ENCODE peak calls at places on chromosomes 1 and 21, in ten cellular contexts. One of them, this sample, is unnamed.
A peak's percentile ranks its signal among the peaks of the same experiment; 100 is the strongest.

GRCh38 chr21:34612557-34612956 is 2.4 kb downstream of the RCAN1 start:
- DNase-seq in heart left ventricle: no peak
- DNase-seq in A549: no peak
- DNase-seq in H54: no peak
- DNase-seq in Peyer's patch: no peak
- DNase-seq in adrenal gland: no peak
- DNase-seq in prostate gland: no peak
- DNase-seq in IMR-90: no peak
- DNase-seq in esophagus squamous epithelium: no peak
- DNase-seq in uterus: no peak
- DNase-seq in this sample: no peak

GRCh38 chr1:185686996-185687778 is 47.0 kb upstream of the HMCN1 start:
- DNase-seq in prostate gland: no peak
- DNase-seq in Peyer's patch: no peak
- DNase-seq in H54: no peak
- DNase-seq in adrenal gland: no peak
- DNase-seq in esophagus squamous epithelium: no peak
- DNase-seq in A549: no peak
- DNase-seq in uterus: no peak
- DNase-seq in IMR-90: no peak
- DNase-seq in heart left ventricle: no peak
- DNase-seq in this sample: no peak

GRCh38 chr1:172292840-172293239 is 127.6 kb upstream of the C1orf105 start:
- DNase-seq in prostate gland: no peak
- DNase-seq in IMR-90: no peak
- DNase-seq in H54: no peak
- DNase-seq in heart left ventricle: no peak
- DNase-seq in uterus: no peak
- DNase-seq in Peyer's patch: no peak
- DNase-seq in adrenal gland: no peak
- DNase-seq in esophagus squamous epithelium: no peak
- DNase-seq in A549: no peak
- DNase-seq in this sample: no peak

GRCh38 chr1:39294531-39294930 is 90.0 kb downstream of the MACF1 start:
- DNase-seq in Peyer's patch: no peak
- DNase-seq in A549: no peak
- DNase-seq in uterus: no peak
- DNase-seq in heart left ventricle: no peak
- DNase-seq in esophagus squamous epithelium: no peak
- DNase-seq in H54: no peak
- DNase-seq in adrenal gland: no peak
- DNase-seq in prostate gland: no peak
- DNase-seq in IMR-90: peak; percentile 52
- DNase-seq in this sample: no peak

GRCh38 chr1:63746129-63746864 is 27.5 kb upstream of the ROR1 start:
- DNase-seq in uterus: no peak
- DNase-seq in Peyer's patch: no peak
- DNase-seq in H54: peak; percentile 26
- DNase-seq in A549: peak; percentile 55
- DNase-seq in adrenal gland: no peak
- DNase-seq in esophagus squamous epithelium: no peak
- DNase-seq in IMR-90: peak; percentile 95
- DNase-seq in prostate gland: no peak
- DNase-seq in heart left ventricle: no peak
- DNase-seq in this sample: no peak

GRCh38 chr1:100469578-100469977 is 68.4 kb upstream of the GPR88 start:
- DNase-seq in adrenal gland: no peak
- DNase-seq in heart left ventricle: no peak
- DNase-seq in esophagus squamous epithelium: no peak
- DNase-seq in IMR-90: no peak
- DNase-seq in H54: no peak
- DNase-seq in uterus: no peak
- DNase-seq in A549: no peak
- DNase-seq in Peyer's patch: no peak
- DNase-seq in prostate gland: no peak
- DNase-seq in this sample: no peak

GRCh38 chr1:169585184-169585583 is 1.1 kb downstream of the F5 start:
- DNase-seq in uterus: no peak
- DNase-seq in prostate gland: no peak
- DNase-seq in esophagus squamous epithelium: no peak
- DNase-seq in IMR-90: no peak
- DNase-seq in adrenal gland: no peak
- DNase-seq in heart left ventricle: no peak
- DNase-seq in Peyer's patch: no peak
- DNase-seq in A549: no peak
- DNase-seq in H54: no peak
- DNase-seq in this sample: no peak

GRCh38 chr1:6496360-6496704 is 4.9 kb upstream of the PLEKHG5 start:
- DNase-seq in esophagus squamous epithelium: no peak
- DNase-seq in uterus: no peak
- DNase-seq in IMR-90: no peak
- DNase-seq in Peyer's patch: no peak
- DNase-seq in heart left ventricle: no peak
- DNase-seq in A549: no peak
- DNase-seq in prostate gland: no peak
- DNase-seq in adrenal gland: no peak
- DNase-seq in H54: no peak
- DNase-seq in this sample: no peak

GRCh38 chr1:27349784-27350672 is 8.2 kb downstream of the SYTL1 start:
- DNase-seq in Peyer's patch: peak; percentile 74
- DNase-seq in heart left ventricle: peak; percentile 73
- DNase-seq in uterus: peak; percentile 65
- DNase-seq in prostate gland: peak; percentile 73
- DNase-seq in A549: peak; percentile 80
- DNase-seq in H54: no peak
- DNase-seq in IMR-90: peak; percentile 60
- DNase-seq in adrenal gland: peak; percentile 64
- DNase-seq in esophagus squamous epithelium: no peak
- DNase-seq in this sample: no peak

GRCh38 chr1:216310776-216311175 is 112.5 kb downstream of the USH2A start:
- DNase-seq in IMR-90: peak; percentile 50
- DNase-seq in adrenal gland: peak; percentile 27
- DNase-seq in esophagus squamous epithelium: no peak
- DNase-seq in A549: peak; percentile 26
- DNase-seq in uterus: no peak
- DNase-seq in prostate gland: no peak
- DNase-seq in Peyer's patch: peak; percentile 54
- DNase-seq in heart left ventricle: no peak
- DNase-seq in H54: peak; percentile 4
- DNase-seq in this sample: peak; percentile 37

GRCh38 chr1:178953034-178953433 is 72.7 kb upstream of the FAM20B start:
- DNase-seq in prostate gland: no peak
- DNase-seq in adrenal gland: no peak
- DNase-seq in H54: no peak
- DNase-seq in heart left ventricle: no peak
- DNase-seq in IMR-90: no peak
- DNase-seq in esophagus squamous epithelium: no peak
- DNase-seq in A549: no peak
- DNase-seq in Peyer's patch: no peak
- DNase-seq in uterus: peak; percentile 64
- DNase-seq in this sample: no peak

GRCh38 chr1:220123889-220124288 is 30.0 kb downstream of the IARS2 start:
- DNase-seq in adrenal gland: no peak
- DNase-seq in prostate gland: no peak
- DNase-seq in uterus: no peak
- DNase-seq in heart left ventricle: no peak
- DNase-seq in IMR-90: no peak
- DNase-seq in A549: peak; percentile 30
- DNase-seq in esophagus squamous epithelium: no peak
- DNase-seq in Peyer's patch: no peak
- DNase-seq in H54: no peak
- DNase-seq in this sample: peak; percentile 41

GRCh38 chr1:1069061-1069710 is 4.9 kb downstream of the RNF223 start:
- DNase-seq in heart left ventricle: peak; percentile 66
- DNase-seq in IMR-90: peak; percentile 40
- DNase-seq in prostate gland: peak; percentile 85
- DNase-seq in A549: peak; percentile 81
- DNase-seq in H54: no peak
- DNase-seq in adrenal gland: peak; percentile 82
- DNase-seq in esophagus squamous epithelium: no peak
- DNase-seq in uterus: peak; percentile 63
- DNase-seq in Peyer's patch: peak; percentile 93
- DNase-seq in this sample: peak; percentile 90

GRCh38 chr1:11078631-11079030 is 18.8 kb upstream of the SRM start:
- DNase-seq in IMR-90: peak; percentile 60
- DNase-seq in adrenal gland: peak; percentile 44
- DNase-seq in uterus: no peak
- DNase-seq in esophagus squamous epithelium: no peak
- DNase-seq in H54: no peak
- DNase-seq in A549: no peak
- DNase-seq in Peyer's patch: no peak
- DNase-seq in prostate gland: no peak
- DNase-seq in heart left ventricle: no peak
- DNase-seq in this sample: no peak

GRCh38 chr1:179825798-179826460 is 51.7 kb downstream of the TOR1AIP2 start:
- DNase-seq in Peyer's patch: peak; percentile 31
- DNase-seq in heart left ventricle: no peak
- DNase-seq in prostate gland: no peak
- DNase-seq in IMR-90: no peak
- DNase-seq in H54: no peak
- DNase-seq in adrenal gland: no peak
- DNase-seq in A549: no peak
- DNase-seq in uterus: no peak
- DNase-seq in esophagus squamous epithelium: no peak
- DNase-seq in this sample: no peak

GRCh38 chr21:31731112-31731801 is 661 bp downstream of the SCAF4 start:
- DNase-seq in H54: no peak
- DNase-seq in prostate gland: peak; percentile 35
- DNase-seq in A549: no peak
- DNase-seq in uterus: peak; percentile 38
- DNase-seq in adrenal gland: peak; percentile 58
- DNase-seq in heart left ventricle: peak; percentile 43
- DNase-seq in IMR-90: no peak
- DNase-seq in Peyer's patch: peak; percentile 86
- DNase-seq in esophagus squamous epithelium: no peak
- DNase-seq in this sample: peak; percentile 78
- TF ChIP-seq POLR2A in H54: no peak
- TF ChIP-seq POLR2A in prostate gland: no peak
- TF ChIP-seq POLR2A in A549: no peak
- TF ChIP-seq POLR2A in uterus: no peak
- TF ChIP-seq POLR2A in adrenal gland: no peak
- TF ChIP-seq POLR2A in heart left ventricle: no peak
- TF ChIP-seq POLR2A in IMR-90: no peak
- TF ChIP-seq POLR2A in Peyer's patch: no peak
- TF ChIP-seq POLR2A in esophagus squamous epithelium: no peak
- TF ChIP-seq POLR2A in this sample: no peak

GRCh38 chr1:155000725-155001437 is 1.7 kb upstream of the ZBTB7B start:
- DNase-seq in prostate gland: peak; percentile 97
- DNase-seq in Peyer's patch: peak; percentile 96
- DNase-seq in esophagus squamous epithelium: no peak
- DNase-seq in adrenal gland: peak; percentile 94
- DNase-seq in heart left ventricle: peak; percentile 90
- DNase-seq in IMR-90: peak; percentile 77
- DNase-seq in A549: peak; percentile 94
- DNase-seq in uterus: peak; percentile 87
- DNase-seq in H54: peak; percentile 82
- DNase-seq in this sample: peak; percentile 89
- TF ChIP-seq POLR2A in prostate gland: peak; percentile 86
- TF ChIP-seq POLR2A in Peyer's patch: peak; percentile 95
- TF ChIP-seq POLR2A in esophagus squamous epithelium: peak; percentile 77
- TF ChIP-seq POLR2A in adrenal gland: peak; percentile 95
- TF ChIP-seq POLR2A in heart left ventricle: peak; percentile 24
- TF ChIP-seq POLR2A in IMR-90: no peak
- TF ChIP-seq POLR2A in A549: no peak
- TF ChIP-seq POLR2A in uterus: peak; percentile 88
- TF ChIP-seq POLR2A in H54: no peak
- TF ChIP-seq POLR2A in this sample: peak; percentile 68

DNA sequence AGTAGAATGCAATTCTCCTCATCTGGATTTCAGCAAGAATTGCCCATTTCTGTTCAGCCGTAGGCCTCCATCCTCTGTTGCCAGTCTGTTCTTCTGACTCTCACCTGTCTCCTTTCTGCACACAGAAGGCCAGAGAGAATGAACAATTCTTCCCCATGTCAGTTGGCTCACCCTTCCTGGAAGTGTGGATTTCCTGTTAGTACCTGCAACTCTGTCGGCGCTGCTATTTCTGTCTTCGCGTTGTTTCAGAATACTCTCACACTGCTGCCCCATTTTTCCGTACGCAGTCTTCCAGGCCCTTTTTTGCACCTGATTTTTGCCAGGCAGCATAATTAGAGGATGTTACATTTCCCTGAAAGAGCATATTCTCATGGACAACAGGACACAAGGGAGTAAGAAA is 200.7 kb downstream of the FGGY start:
- DNase-seq in uterus: no peak
- DNase-seq in A549: no peak
- DNase-seq in prostate gland: no peak
- DNase-seq in esophagus squamous epithelium: no peak
- DNase-seq in IMR-90: no peak
- DNase-seq in adrenal gland: no peak
- DNase-seq in Peyer's patch: no peak
- DNase-seq in H54: no peak
- DNase-seq in heart left ventricle: no peak
- DNase-seq in this sample: no peak
- TF ChIP-seq POLR2A in uterus: no peak
- TF ChIP-seq POLR2A in A549: no peak
- TF ChIP-seq POLR2A in prostate gland: no peak
- TF ChIP-seq POLR2A in esophagus squamous epithelium: no peak
- TF ChIP-seq POLR2A in IMR-90: no peak
- TF ChIP-seq POLR2A in adrenal gland: no peak
- TF ChIP-seq POLR2A in Peyer's patch: no peak
- TF ChIP-seq POLR2A in H54: no peak
- TF ChIP-seq POLR2A in heart left ventricle: no peak
- TF ChIP-seq POLR2A in this sample: no peak

GRCh38 chr21:46416551-46416950 is 42.1 kb upstream of the DIP2A start:
- DNase-seq in prostate gland: no peak
- DNase-seq in adrenal gland: no peak
- DNase-seq in Peyer's patch: no peak
- DNase-seq in A549: no peak
- DNase-seq in uterus: no peak
- DNase-seq in heart left ventricle: no peak
- DNase-seq in esophagus squamous epithelium: no peak
- DNase-seq in IMR-90: no peak
- DNase-seq in H54: no peak
- DNase-seq in this sample: no peak

GRCh38 chr21:46420241-46421190 is 38.2 kb upstream of the DIP2A start:
- DNase-seq in IMR-90: no peak
- DNase-seq in Peyer's patch: no peak
- DNase-seq in heart left ventricle: no peak
- DNase-seq in uterus: no peak
- DNase-seq in H54: no peak
- DNase-seq in esophagus squamous epithelium: no peak
- DNase-seq in prostate gland: no peak
- DNase-seq in adrenal gland: no peak
- DNase-seq in A549: no peak
- DNase-seq in this sample: no peak

GRCh38 chr21:46414965-46415275 is 43.8 kb upstream of the DIP2A start:
- DNase-seq in A549: no peak
- DNase-seq in heart left ventricle: no peak
- DNase-seq in Peyer's patch: no peak
- DNase-seq in prostate gland: no peak
- DNase-seq in esophagus squamous epithelium: no peak
- DNase-seq in H54: no peak
- DNase-seq in adrenal gland: no peak
- DNase-seq in IMR-90: no peak
- DNase-seq in uterus: no peak
- DNase-seq in this sample: no peak

GRCh38 chr21:46421191-46421750 is 37.4 kb upstream of the DIP2A start:
- DNase-seq in prostate gland: no peak
- DNase-seq in adrenal gland: no peak
- DNase-seq in A549: no peak
- DNase-seq in heart left ventricle: no peak
- DNase-seq in uterus: no peak
- DNase-seq in IMR-90: no peak
- DNase-seq in esophagus squamous epithelium: no peak
- DNase-seq in Peyer's patch: no peak
- DNase-seq in H54: no peak
- DNase-seq in this sample: no peak

GRCh38 chr21:46418265-46418946 is 40.3 kb upstream of the DIP2A start:
- DNase-seq in Peyer's patch: no peak
- DNase-seq in esophagus squamous epithelium: no peak
- DNase-seq in prostate gland: no peak
- DNase-seq in adrenal gland: no peak
- DNase-seq in IMR-90: no peak
- DNase-seq in uterus: no peak
- DNase-seq in heart left ventricle: no peak
- DNase-seq in H54: no peak
- DNase-seq in A549: no peak
- DNase-seq in this sample: no peak
- TF ChIP-seq POLR2A in Peyer's patch: no peak
- TF ChIP-seq POLR2A in esophagus squamous epithelium: no peak
- TF ChIP-seq POLR2A in prostate gland: no peak
- TF ChIP-seq POLR2A in adrenal gland: no peak
- TF ChIP-seq POLR2A in IMR-90: no peak
- TF ChIP-seq POLR2A in uterus: no peak
- TF ChIP-seq POLR2A in heart left ventricle: no peak
- TF ChIP-seq POLR2A in H54: no peak
- TF ChIP-seq POLR2A in A549: no peak
- TF ChIP-seq POLR2A in this sample: no peak